ENCODE peak calls at places on chromosomes 7 and 10, in eight cellular contexts. W is H1, Z is tibial artery, S is upper lobe of right lung, Q is A673, Y is aorta, R is foreskin keratinocyte, U is lower lobe of right lung. F is an unnamed sample.

GRCh38 chr7:92266415-92267241 is 20.9 kb downstream of the ANKIB1 start:
- DNase-seq in W (no peak), Z (no peak), S (no peak), Q (no peak), Y (no peak), R (no peak), U (no peak), F (no peak)

GRCh38 chr10:110358869-110359629 is 54.3 kb upstream of the SMNDC1 start:
- DNase-seq in W (no peak), Z (no peak), S (no peak), Q (no peak), Y (no peak), R (peak; percentile 64), U (no peak), F (peak; percentile 53)

GRCh38 chr7:522071-522937 is 2.7 kb upstream of the PDGFA start:
- DNase-seq in W (no peak), Z (peak; percentile 53), S (no peak), Q (peak; percentile 38), Y (peak; percentile 81), R (no peak), U (no peak), F (no peak)

GRCh38 chr10:120979435-120980315 is 128.5 kb downstream of the WDR11 start:
- DNase-seq in W (no peak), Z (no peak), S (peak; percentile 92), Q (peak; percentile 41), Y (no peak), R (no peak), U (peak; percentile 90), F (no peak)

GRCh38 chr7:106730021-106730420 is 69.1 kb upstream of the CCDC71L start:
- DNase-seq in W (no peak), Z (no peak), S (no peak), Q (no peak), Y (no peak), R (peak; percentile 66), U (no peak), F (peak; percentile 87)

GRCh38 chr10:68600041-68600778 is 40.1 kb downstream of the TET1 start:
- DNase-seq in W (peak; percentile 82), Z (peak; percentile 48), S (peak; percentile 71), Q (peak; percentile 97), Y (peak; percentile 64), R (peak; percentile 51), U (peak; percentile 69), F (peak; percentile 29)

GRCh38 chr10:104435822-104436221 is 82.2 kb downstream of the CFAP58 start:
- DNase-seq in W (no peak), Z (no peak), S (no peak), Q (peak; percentile 45), Y (no peak), R (peak; percentile 50), U (no peak), F (no peak)

GRCh38 chr7:36303202-36304098 is 86.2 kb upstream of the ANLN start:
- DNase-seq in W (no peak), Z (peak; percentile 94), S (peak; percentile 89), Q (peak; percentile 97), Y (peak; percentile 92), R (peak; percentile 42), U (peak; percentile 85), F (peak; percentile 53)

GRCh38 chr10:59895629-59896116 is 10.7 kb downstream of the CCDC6 start:
- DNase-seq in W (no peak), Z (no peak), S (no peak), Q (no peak), Y (no peak), R (no peak), U (no peak), F (no peak)

GRCh38 chr10:70481105-70481504 is 2.5 kb downstream of the PALD1 start:
- DNase-seq in W (no peak), Z (no peak), S (no peak), Q (no peak), Y (no peak), R (no peak), U (no peak), F (no peak)

GRCh38 chr7:73351447-73352167 is 23.6 kb downstream of the FKBP6 start:
- DNase-seq in W (no peak), Z (no peak), S (no peak), Q (no peak), Y (no peak), R (no peak), U (no peak), F (no peak)

GRCh38 chr10:86172296-86172695 is 194.3 kb downstream of the GRID1 start:
- DNase-seq in W (no peak), Z (no peak), S (no peak), Q (peak; percentile 15), Y (no peak), R (no peak), U (no peak), F (no peak)

GRCh38 chr7:150665075-150665794 is 20.3 kb upstream of the GIMAP2 start:
- DNase-seq in W (no peak), Z (no peak), S (no peak), Q (no peak), Y (no peak), R (no peak), U (no peak), F (no peak)
- H3K27ac ChIP-seq in W (no peak overlapping the region), Z (no peak overlapping the region), S (peak overlapping the region; percentile 39), Q (no peak overlapping the region), Y (no peak overlapping the region), R (no peak overlapping the region), U (peak overlapping the region; percentile 63), F (no peak overlapping the region)

DNA sequence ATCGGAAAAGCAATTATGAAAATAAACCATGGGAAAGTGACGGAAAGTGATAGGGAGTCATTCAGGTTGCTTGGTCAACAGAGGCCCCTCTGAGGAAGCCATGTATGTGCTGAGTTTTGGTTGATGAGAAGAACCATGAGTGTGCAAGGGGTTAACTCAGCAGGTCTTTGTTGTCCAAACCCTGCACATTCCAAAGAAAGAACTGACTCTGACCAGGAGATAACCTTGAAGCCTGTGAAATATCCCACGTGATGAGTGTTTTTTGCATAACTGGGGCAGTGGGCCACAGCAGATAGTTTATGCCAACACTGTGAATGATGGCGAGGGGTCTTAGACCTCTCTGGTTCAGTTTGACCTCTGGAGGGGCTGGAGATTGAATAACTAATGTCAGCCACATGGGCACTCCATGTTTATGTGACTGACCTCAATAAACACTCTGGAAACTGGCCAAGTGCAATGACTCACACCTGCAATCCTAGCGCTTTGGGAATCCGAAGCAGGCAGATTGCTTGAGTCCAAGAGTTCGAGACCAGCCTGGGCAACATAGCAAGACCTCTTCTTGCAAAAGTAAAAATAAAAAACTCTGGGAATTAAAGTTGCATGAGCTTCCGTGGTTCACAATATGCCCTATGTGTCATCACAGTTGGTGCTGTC is 154.0 kb upstream of the FOXK1 start:
- DNase-seq in W (no peak), Z (no peak), S (no peak), Q (no peak), Y (no peak), R (no peak), U (no peak), F (no peak)
- H3K27ac ChIP-seq in W (no peak overlapping the region), Z (no peak overlapping the region), S (no peak overlapping the region), Q (no peak overlapping the region), Y (no peak overlapping the region), R (no peak overlapping the region), U (no peak overlapping the region), F (no peak overlapping the region)

GRCh38 chr10:24383681-24384106 is 174.8 kb downstream of the KIAA1217 start:
- DNase-seq in W (peak; percentile 75), Z (peak; percentile 81), S (peak; percentile 89), Q (peak; percentile 98), Y (peak; percentile 90), R (peak; percentile 95), U (peak; percentile 86), F (peak; percentile 94)

GRCh38 chr10:24382596-24382978 is 173.6 kb downstream of the KIAA1217 start:
- DNase-seq in W (no peak), Z (no peak), S (no peak), Q (no peak), Y (no peak), R (peak; percentile 11), U (no peak), F (no peak)

GRCh38 chr10:24384954-24385353 is 176.0 kb downstream of the KIAA1217 start:
- DNase-seq in W (no peak), Z (no peak), S (no peak), Q (peak; percentile 47), Y (no peak), R (no peak), U (no peak), F (no peak)

GRCh38 chr10:24382979-24383663 is 174.2 kb downstream of the KIAA1217 start:
- DNase-seq in W (no peak), Z (no peak), S (no peak), Q (no peak), Y (no peak), R (peak; percentile 91), U (no peak), F (peak; percentile 78)

GRCh38 chr10:24385776-24386175 is 176.8 kb downstream of the KIAA1217 start:
- DNase-seq in W (no peak), Z (no peak), S (no peak), Q (no peak), Y (no peak), R (no peak), U (no peak), F (no peak)
- H3K27ac ChIP-seq in W (no peak overlapping the region), Z (no peak overlapping the region), S (no peak overlapping the region), Q (peak overlapping the region; percentile 93), Y (no peak overlapping the region), R (no peak overlapping the region), U (no peak overlapping the region), F (no peak overlapping the region)

GRCh38 chr7:90211391-90212148 is at the start of gene STEAP2:
- DNase-seq in W (peak; percentile 86), Z (peak; percentile 89), S (peak; percentile 91), Q (peak; percentile 99), Y (peak; percentile 94), R (peak; percentile 55), U (peak; percentile 87), F (peak; percentile 31)
- H3K27ac ChIP-seq in W (peak within 1 kb of the TSS; percentile 44), Z (peak within 1 kb of the TSS; percentile 83), S (peak within 1 kb of the TSS; percentile 87), Q (peak within 1 kb of the TSS; percentile 98), Y (peak within 1 kb of the TSS; percentile 20), R (peak within 1 kb of the TSS; percentile 24), U (peak within 1 kb of the TSS; percentile 80), F (peak within 1 kb of the TSS; percentile 42)

GRCh38 chr10:79406683-79407396 is 38.6 kb downstream of the ZCCHC24 start:
- DNase-seq in W (no peak), Z (no peak), S (no peak), Q (no peak), Y (no peak), R (no peak), U (peak; percentile 34), F (no peak)
- H3K27ac ChIP-seq in W (no peak overlapping the region), Z (peak overlapping the region; percentile 4), S (peak overlapping the region; percentile 51), Q (no peak overlapping the region), Y (no peak overlapping the region), R (no peak overlapping the region), U (peak overlapping the region; percentile 8), F (no peak overlapping the region)

GRCh38 chr7:20035279-20035875 is 181.8 kb downstream of the MACC1 start:
- DNase-seq in W (no peak), Z (no peak), S (no peak), Q (no peak), Y (no peak), R (no peak), U (no peak), F (no peak)

GRCh38 chr7:20030417-20030816 is 186.8 kb downstream of the MACC1 start:
- DNase-seq in W (no peak), Z (no peak), S (no peak), Q (no peak), Y (no peak), R (no peak), U (no peak), F (no peak)

GRCh38 chr7:20030915-20031362 is 186.2 kb downstream of the MACC1 start:
- DNase-seq in W (no peak), Z (no peak), S (no peak), Q (no peak), Y (no peak), R (peak; percentile 44), U (no peak), F (no peak)

GRCh38 chr7:20033621-20034200 is 183.5 kb downstream of the MACC1 start:
- DNase-seq in W (no peak), Z (no peak), S (no peak), Q (no peak), Y (no peak), R (peak; percentile 34), U (no peak), F (no peak)
- H3K27ac ChIP-seq in W (no peak overlapping the region), Z (no peak overlapping the region), S (no peak overlapping the region), Q (no peak overlapping the region), Y (no peak overlapping the region), R (no peak overlapping the region), U (no peak overlapping the region), F (no peak overlapping the region)

F was measured in epithelial cell of prostate.